ENCODE peak calls at places on chromosomes 11 and 22, in six cellular contexts. E is kidney, S is endothelial cell of umbilical vein, O is AG04450, Q is AG04449, W is lower leg skin. I is an unnamed sample.

GRCh38 chr11:57599381-57599780 is 1.9 kb downstream of the SERPING1 start:
- DNase-seq in E (no peak), S (no peak), O (no peak), Q (no peak), W (no peak), I (no peak)

GRCh38 chr22:11066458-11067285 is 4461.3 kb upstream of the OR11H1 start:
- DNase-seq in E (peak), S (no peak), O (no peak), Q (no peak), W (peak), I (no peak)

GRCh38 chr22:46428171-46428570 is 92.7 kb downstream of the TRMU start:
- DNase-seq in E (no peak), S (no peak), O (no peak), Q (no peak), W (no peak), I (no peak)

GRCh38 chr11:67025750-67026149 is 2.8 kb downstream of the SYT12 start:
- DNase-seq in E (no peak), S (no peak), O (no peak), Q (no peak), W (no peak), I (no peak)

GRCh38 chr11:116885951-116886629 is 48.7 kb upstream of the APOA1 start:
- DNase-seq in E (no peak), S (no peak), O (peak), Q (no peak), W (no peak), I (peak)

GRCh38 chr11:106384429-106384828 is 307.0 kb downstream of the AASDHPPT start:
- DNase-seq in E (no peak), S (no peak), O (no peak), Q (no peak), W (no peak), I (no peak)

GRCh38 chr11:73152086-73152853 is 10.2 kb upstream of the FCHSD2 start:
- DNase-seq in E (no peak), S (no peak), O (no peak), Q (no peak), W (peak), I (no peak)

GRCh38 chr11:66006134-66006890 is 4.0 kb downstream of the BANF1 start:
- DNase-seq in E (peak), S (no peak), O (no peak), Q (no peak), W (no peak), I (no peak)

GRCh38 chr11:108561535-108561991 is 32.0 kb downstream of the EXPH5 start:
- DNase-seq in E (no peak), S (no peak), O (no peak), Q (peak), W (no peak), I (peak)

GRCh38 chr11:68140496-68141246 is 19.5 kb upstream of the CHKA start:
- DNase-seq in E (no peak), S (no peak), O (no peak), Q (no peak), W (no peak), I (no peak)

GRCh38 chr11:36240746-36241295 is 48.4 kb downstream of the COMMD9 start:
- DNase-seq in E (no peak), S (no peak), O (no peak), Q (no peak), W (no peak), I (no peak)

GRCh38 chr11:68025047-68025446 is 5.4 kb upstream of the NDUFS8 start:
- DNase-seq in E (no peak), S (no peak), O (no peak), Q (no peak), W (no peak), I (no peak)

GRCh38 chr11:267491-267994 is 10.7 kb upstream of the NLRP6 start:
- DNase-seq in E (peak), S (no peak), O (no peak), Q (no peak), W (peak), I (no peak)

GRCh38 chr11:104731890-104732289 is 166.4 kb downstream of the CASP12 start:
- DNase-seq in E (no peak), S (no peak), O (no peak), Q (no peak), W (no peak), I (no peak)

GRCh38 chr22:30776476-30776875 is 81.8 kb downstream of the OSBP2 start:
- DNase-seq in E (no peak), S (no peak), O (no peak), Q (no peak), W (no peak), I (no peak)

GRCh38 chr11:47645500-47645899 is 3.1 kb upstream of the MTCH2 start:
- DNase-seq in E (no peak), S (no peak), O (no peak), Q (no peak), W (peak), I (no peak)

GRCh38 chr11:100791873-100792272 is 104.8 kb downstream of the ARHGAP42 start:
- DNase-seq in E (no peak), S (peak), O (no peak), Q (no peak), W (no peak), I (no peak)

GRCh38 chr11:78202733-78203167 is 14.0 kb downstream of the USP35 start:
- DNase-seq in E (no peak), S (no peak), O (no peak), Q (no peak), W (no peak), I (no peak)

GRCh38 chr11:15342163-15342562 is 227.4 kb downstream of the INSC start:
- DNase-seq in E (no peak), S (no peak), O (no peak), Q (no peak), W (no peak), I (no peak)

GRCh38 chr11:109205312-109205711 is 216.7 kb upstream of the C11orf87 start:
- DNase-seq in E (no peak), S (no peak), O (no peak), Q (no peak), W (no peak), I (no peak)

GRCh38 chr22:47765757-47766156 is 1003.3 kb downstream of the TBC1D22A start:
- DNase-seq in E (no peak), S (no peak), O (no peak), Q (no peak), W (no peak), I (no peak)

GRCh38 chr11:120172054-120172881 is 34.4 kb upstream of the TRIM29 start:
- DNase-seq in E (peak), S (peak), O (no peak), Q (no peak), W (peak), I (peak)

GRCh38 chr22:35631597-35631996 is 14.5 kb upstream of the MB start:
- DNase-seq in E (peak), S (peak), O (no peak), Q (no peak), W (no peak), I (peak)

GRCh38 chr11:72584293-72584921 is 89.8 kb downstream of the PDE2A start:
- DNase-seq in E (peak), S (no peak), O (no peak), Q (no peak), W (peak), I (no peak)

GRCh38 chr11:102360681-102361080 is 13.7 kb downstream of the BIRC2 start:
- DNase-seq in E (no peak), S (no peak), O (no peak), Q (no peak), W (no peak), I (no peak)

GRCh38 chr22:28021116-28021997 is 102.3 kb upstream of the PITPNB start:
- DNase-seq in E (peak), S (no peak), O (no peak), Q (no peak), W (peak), I (no peak)

GRCh38 chr22:19515654-19516377 is 8.4 kb downstream of the CLDN5 start:
- DNase-seq in E (no peak), S (no peak), O (no peak), Q (no peak), W (peak), I (no peak)

GRCh38 chr22:47308886-47309285 is 546.4 kb downstream of the TBC1D22A start:
- DNase-seq in E (no peak), S (no peak), O (no peak), Q (no peak), W (peak), I (no peak)

GRCh38 chr11:75055511-75055910 is 41.2 kb downstream of the OR2AT4 start:
- DNase-seq in E (no peak), S (no peak), O (no peak), Q (no peak), W (no peak), I (no peak)

GRCh38 chr11:120603071-120603470 is 91.5 kb downstream of the GRIK4 start:
- DNase-seq in E (peak), S (no peak), O (no peak), Q (no peak), W (no peak), I (no peak)

GRCh38 chr22:28829358-28830181 is 29.2 kb upstream of the XBP1 start:
- DNase-seq in E (peak), S (peak), O (peak), Q (peak), W (peak), I (peak)

GRCh38 chr22:39739338-39740027 is 154.1 kb downstream of the ENTHD1 start:
- DNase-seq in E (no peak), S (no peak), O (no peak), Q (no peak), W (no peak), I (no peak)
- H3K4me3 ChIP-seq in E (no peak), S (no peak), O (no peak), Q (no peak), W (no peak), I (no peak)

DNA sequence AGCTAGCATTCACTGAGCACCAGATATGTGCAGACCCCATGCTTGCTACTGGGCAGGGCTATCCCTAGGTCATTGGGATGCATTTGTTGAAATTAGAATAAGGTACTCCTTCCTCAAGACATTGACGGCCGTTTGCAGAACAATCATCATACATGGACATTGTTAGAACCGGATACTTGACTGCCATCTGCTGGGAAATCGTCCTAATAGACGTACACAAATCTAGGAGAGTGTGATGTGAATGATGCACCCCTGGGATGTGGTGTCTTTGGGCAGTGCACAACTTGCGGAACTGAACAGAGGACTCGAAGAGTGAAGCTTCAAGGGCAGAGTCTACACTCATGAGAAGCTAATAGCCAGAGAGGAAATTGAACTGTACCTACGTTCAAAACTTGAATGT is 35.9 kb downstream of the MYO18B start:
- DNase-seq in E (no peak), S (peak), O (no peak), Q (no peak), W (no peak), I (peak)
- TF ChIP-seq CTCF in E (no peak), S (peak), O (peak), Q (peak), W (no peak), I (peak)

GRCh38 chr22:49269928-49270327 is 557.7 kb downstream of the BRD1 start:
- DNase-seq in E (no peak), S (no peak), O (no peak), Q (no peak), W (peak), I (no peak)
- H3K4me3 ChIP-seq in E (no peak), S (no peak), O (no peak), Q (no peak), W (no peak), I (no peak)

GRCh38 chr11:9669954-9670353 is 6.1 kb downstream of the SWAP70 start:
- DNase-seq in E (no peak), S (no peak), O (no peak), Q (no peak), W (no peak), I (no peak)
- TF ChIP-seq CTCF in E (no peak), S (no peak), O (no peak), Q (no peak), W (no peak), I (no peak)

GRCh38 chr22:20977516-20978170 is 4.5 kb upstream of the LZTR1 start:
- DNase-seq in E (peak), S (no peak), O (no peak), Q (no peak), W (no peak), I (no peak)

GRCh38 chr22:20979940-20980453 is 2.1 kb upstream of the LZTR1 start:
- DNase-seq in E (peak), S (no peak), O (no peak), Q (no peak), W (no peak), I (no peak)

GRCh38 chr22:20978419-20978818 is 3.7 kb upstream of the LZTR1 start:
- DNase-seq in E (no peak), S (no peak), O (no peak), Q (no peak), W (no peak), I (no peak)

GRCh38 chr22:20980523-20980922 is 1.6 kb upstream of the LZTR1 start:
- DNase-seq in E (no peak), S (no peak), O (no peak), Q (no peak), W (no peak), I (no peak)

GRCh38 chr22:20979243-20979809 is 2.8 kb upstream of the LZTR1 start:
- DNase-seq in E (peak), S (peak), O (peak), Q (no peak), W (peak), I (peak)
- H3K4me3 ChIP-seq in E (peak), S (peak), O (peak), Q (peak), W (no peak), I (peak)

GRCh38 chr11:69418576-69419296 is 62.7 kb upstream of the LINC01488 start:
- DNase-seq in E (peak), S (no peak), O (no peak), Q (no peak), W (no peak), I (no peak)
- TF ChIP-seq CTCF in E (no peak), S (no peak), O (no peak), Q (no peak), W (no peak), I (no peak)

GRCh38 chr22:44588348-44588747 is 90.3 kb upstream of the RTL6 start:
- DNase-seq in E (peak), S (no peak), O (no peak), Q (no peak), W (peak), I (no peak)

GRCh38 chr22:44587911-44588310 is 89.9 kb upstream of the RTL6 start:
- DNase-seq in E (no peak), S (no peak), O (no peak), Q (no peak), W (no peak), I (no peak)

GRCh38 chr22:44585559-44586121 is 87.6 kb upstream of the RTL6 start:
- DNase-seq in E (peak), S (no peak), O (no peak), Q (no peak), W (peak), I (no peak)

GRCh38 chr22:44587004-44587793 is 89.2 kb upstream of the RTL6 start:
- DNase-seq in E (peak), S (no peak), O (no peak), Q (no peak), W (peak), I (peak)

DNA sequence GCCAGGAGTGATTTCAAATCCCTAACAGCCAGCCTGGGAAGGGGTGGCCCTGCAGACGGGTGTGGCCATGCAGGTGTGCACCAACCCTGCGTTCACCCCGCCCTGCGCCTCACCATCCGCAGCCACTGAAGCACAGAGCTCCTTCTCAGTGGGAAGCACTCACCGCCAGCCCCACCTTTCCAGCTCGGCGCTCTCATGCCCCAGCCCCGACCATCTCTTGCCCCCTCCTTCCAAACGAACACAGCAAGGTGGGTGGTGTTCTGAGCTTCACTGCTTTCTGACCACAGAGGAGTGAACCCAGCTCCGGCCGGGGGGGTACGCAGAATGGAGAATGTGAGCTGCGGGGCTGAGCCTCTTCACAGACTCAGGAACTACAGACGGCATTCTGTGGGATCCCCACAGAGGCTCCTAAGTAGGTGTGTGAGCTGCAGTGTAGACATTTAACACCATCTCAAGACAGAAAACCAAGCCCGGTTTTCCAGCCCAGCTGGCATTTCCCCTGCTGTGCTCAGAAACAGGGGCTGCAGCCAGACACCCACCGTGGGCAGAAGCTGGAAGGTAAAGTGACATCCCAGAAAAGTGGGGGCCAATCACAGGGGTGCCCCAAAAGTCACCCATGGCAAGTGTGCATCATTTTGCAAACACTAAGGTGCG is 88.4 kb upstream of the RTL6 start:
- DNase-seq in E (peak), S (no peak), O (no peak), Q (no peak), W (peak), I (no peak)
- H3K4me3 ChIP-seq in E (no peak), S (no peak), O (peak), Q (no peak), W (no peak), I (no peak)

GRCh38 chr11:45805305-45806071 is 539 bp downstream of the SLC35C1 start:
- DNase-seq in E (peak), S (peak), O (no peak), Q (no peak), W (peak), I (peak)
- TF ChIP-seq CTCF in E (no peak), S (no peak), O (no peak), Q (no peak), W (no peak), I (no peak)

GRCh38 chr11:1761110-1761856 is 2.4 kb downstream of the CTSD start:
- DNase-seq in E (peak), S (no peak), O (no peak), Q (no peak), W (no peak), I (no peak)
- H3K4me3 ChIP-seq in E (peak), S (no peak), O (no peak), Q (no peak), W (no peak), I (no peak)

GRCh38 chr11:133922078-133922870 is 34.5 kb downstream of the IGSF9B start:
- DNase-seq in E (no peak), S (no peak), O (no peak), Q (no peak), W (no peak), I (no peak)

GRCh38 chr11:133921026-133921425 is 35.7 kb downstream of the IGSF9B start:
- DNase-seq in E (no peak), S (no peak), O (no peak), Q (no peak), W (no peak), I (no peak)

GRCh38 chr11:133919330-133920108 is 37.2 kb downstream of the IGSF9B start:
- DNase-seq in E (no peak), S (no peak), O (no peak), Q (no peak), W (no peak), I (no peak)

GRCh38 chr11:133920109-133920990 is 36.4 kb downstream of the IGSF9B start:
- DNase-seq in E (no peak), S (no peak), O (no peak), Q (no peak), W (no peak), I (no peak)

DNA sequence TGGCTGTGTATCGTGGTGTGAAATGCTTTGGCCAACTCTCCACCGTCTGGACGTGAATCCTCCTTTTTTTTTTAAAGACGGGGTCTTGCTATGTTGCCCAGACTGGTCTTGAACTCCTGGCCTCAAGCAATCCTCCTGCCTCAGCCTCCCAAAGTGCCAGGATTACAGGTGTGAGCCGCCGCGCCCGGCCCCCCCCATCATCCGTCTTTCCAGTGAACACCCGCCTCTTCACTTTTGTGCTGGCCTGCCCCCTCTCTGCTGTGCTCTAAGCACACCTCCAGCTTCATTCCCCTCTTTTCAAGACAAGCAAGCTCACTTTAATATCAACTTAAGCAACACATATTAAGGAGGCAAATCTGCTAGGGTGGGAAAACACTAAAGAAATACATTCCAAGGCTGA is 35.3 kb downstream of the IGSF9B start:
- DNase-seq in E (no peak), S (no peak), O (no peak), Q (no peak), W (no peak), I (no peak)
- TF ChIP-seq CTCF in E (no peak), S (no peak), O (no peak), Q (no peak), W (no peak), I (no peak)

I was measured in astrocyte of the spinal cord.